ENCODE peak calls at places on chromosomes 6 and 20, in six cellular contexts. F is left ventricle myocardium inferior, G is esophagus squamous epithelium, R is colonic mucosa, T is Peyer's patch, K is tibial artery. U is an unnamed sample. For H3K4me1, the result is how much of the 10 kb centered on the place peaks cover.

GRCh38 chr6:143843689-143844405 is 709 bp downstream of the LTV1 start:
- DNase-seq in F (no peak), G (no peak), R (no peak), T (no peak), K (no peak), U (no peak)

GRCh38 chr6:71602385-71602949 is 283.9 kb upstream of the RIMS1 start:
- DNase-seq in F (no peak), G (no peak), R (no peak), T (no peak), K (no peak), U (no peak)

GRCh38 chr6:84979541-84979940 is 215.1 kb upstream of the TBX18 start:
- DNase-seq in F (no peak), G (no peak), R (no peak), T (no peak), K (no peak), U (no peak)

GRCh38 chr6:72798196-72798595 is 176.3 kb downstream of the KCNQ5 start:
- DNase-seq in F (no peak), G (no peak), R (no peak), T (no peak), K (no peak), U (no peak)

GRCh38 chr6:80438728-80439127 is 332.3 kb downstream of the BCKDHB start:
- DNase-seq in F (no peak), G (no peak), R (no peak), T (no peak), K (no peak), U (no peak)

GRCh38 chr6:82780334-82780733 is 285.3 kb downstream of the UBE3D start:
- DNase-seq in F (no peak), G (no peak), R (no peak), T (no peak), K (no peak), U (no peak)

GRCh38 chr6:133888931-133889556 is at the start of gene TCF21:
- DNase-seq in F (peak), G (no peak), R (peak), T (peak), K (no peak), U (no peak)

GRCh38 chr6:105424177-105424783 is 21.4 kb upstream of the PREP start:
- DNase-seq in F (no peak), G (no peak), R (peak), T (peak), K (peak), U (no peak)

GRCh38 chr6:129638055-129639019 is 71.6 kb downstream of the ARHGAP18 start:
- DNase-seq in F (no peak), G (no peak), R (no peak), T (no peak), K (no peak), U (no peak)

GRCh38 chr20:17522528-17522927 is 8.7 kb downstream of the BFSP1 start:
- DNase-seq in F (no peak), G (no peak), R (no peak), T (no peak), K (no peak), U (no peak)
- H3K4me1 ChIP-seq in F (under half), G (under half), R (under half), T (under half), K (under half), U (under half)

GRCh38 chr20:3316131-3316530 is 77.1 kb upstream of the SLC4A11 start:
- DNase-seq in F (no peak), G (no peak), R (peak), T (no peak), K (peak), U (no peak)
- H3K4me1 ChIP-seq in F (half or more), G (under half), R (under half), T (under half), K (under half), U (under half)

GRCh38 chr20:32977281-32978008 is 26.8 kb downstream of the SUN5 start:
- DNase-seq in F (no peak), G (no peak), R (no peak), T (peak), K (no peak), U (no peak)
- H3K4me1 ChIP-seq in F (under half), G (under half), R (under half), T (under half), K (under half), U (under half)

GRCh38 chr20:62362991-62363919 is 3.9 kb downstream of the LAMA5 start:
- DNase-seq in F (peak), G (no peak), R (no peak), T (no peak), K (no peak), U (peak)

GRCh38 chr20:62360854-62361798 is 6.0 kb downstream of the LAMA5 start:
- DNase-seq in F (peak), G (no peak), R (peak), T (no peak), K (no peak), U (peak)

GRCh38 chr20:62362590-62362940 is 4.5 kb downstream of the LAMA5 start:
- DNase-seq in F (no peak), G (no peak), R (no peak), T (no peak), K (no peak), U (peak)

GRCh38 chr20:62363920-62364851 is 2.9 kb downstream of the LAMA5 start:
- DNase-seq in F (peak), G (no peak), R (no peak), T (no peak), K (no peak), U (peak)

GRCh38 chr20:62361799-62362589 is 5.1 kb downstream of the LAMA5 start:
- DNase-seq in F (peak), G (no peak), R (no peak), T (no peak), K (no peak), U (peak)
- H3K4me1 ChIP-seq in F (half or more), G (half or more), R (under half), T (under half), K (half or more), U (under half)

DNA sequence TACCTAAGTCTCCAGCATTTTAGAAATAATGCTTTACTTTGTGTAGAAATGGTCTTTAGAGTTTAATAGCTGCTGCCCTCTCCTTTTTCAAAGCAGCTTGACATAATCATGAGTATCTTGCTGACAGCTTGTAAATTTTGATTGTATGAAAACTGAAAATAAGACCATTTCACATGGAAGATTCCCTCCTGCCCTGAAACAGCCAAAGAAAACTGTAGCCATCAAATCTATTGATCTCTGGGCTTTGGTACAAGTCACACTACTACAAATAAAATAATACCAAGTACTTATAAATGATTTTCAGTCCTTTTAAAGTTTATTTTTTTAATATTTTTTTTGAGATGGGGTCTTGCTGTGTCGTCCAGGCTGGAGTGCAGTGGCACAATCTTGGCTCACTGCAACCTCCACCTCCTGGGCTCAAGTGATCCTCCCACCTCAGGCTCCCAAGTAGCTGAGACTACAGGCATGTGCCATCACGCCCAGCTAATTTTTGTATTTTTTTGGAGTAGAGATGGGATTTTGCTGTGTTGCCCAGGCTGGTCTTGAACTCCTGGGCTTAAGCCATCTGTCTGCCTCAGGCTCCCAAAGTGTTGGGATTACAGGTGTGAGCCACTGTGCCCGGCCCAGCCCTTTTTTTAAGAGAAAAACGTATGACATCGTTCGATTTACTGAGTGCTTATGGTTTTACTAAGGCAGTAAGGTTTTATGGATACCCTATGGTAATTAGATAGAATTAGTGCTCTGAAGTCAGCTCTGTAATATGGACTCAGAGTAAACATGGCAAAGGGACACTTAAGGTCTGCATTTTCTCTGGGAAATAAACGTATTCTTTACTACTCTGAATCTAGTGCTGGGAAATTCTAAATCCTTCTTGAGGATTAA is 7.0 kb downstream of the PTPN1 start:
- DNase-seq in F (no peak), G (no peak), R (no peak), T (no peak), K (no peak), U (no peak)
- H3K4me1 ChIP-seq in F (half or more), G (half or more), R (under half), T (half or more), K (under half), U (half or more)

GRCh38 chr6:122147291-122147690 is 252.2 kb upstream of the HSF2 start:
- DNase-seq in F (no peak), G (no peak), R (no peak), T (no peak), K (no peak), U (no peak)
- H3K4me1 ChIP-seq in F (under half), G (under half), R (under half), T (under half), K (under half), U (under half)

GRCh38 chr20:25040438-25040831 is 17.5 kb downstream of the ACSS1 start:
- DNase-seq in F (no peak), G (no peak), R (peak), T (no peak), K (peak), U (peak)

GRCh38 chr20:25039697-25040437 is 18.1 kb downstream of the ACSS1 start:
- DNase-seq in F (peak), G (no peak), R (peak), T (peak), K (peak), U (peak)

GRCh38 chr20:25037288-25038102 is 20.4 kb downstream of the ACSS1 start:
- DNase-seq in F (no peak), G (no peak), R (no peak), T (no peak), K (no peak), U (peak)

GRCh38 chr20:25038103-25038410 is 19.9 kb downstream of the ACSS1 start:
- DNase-seq in F (no peak), G (no peak), R (no peak), T (no peak), K (no peak), U (no peak)

GRCh38 chr20:25038591-25039015 is 19.3 kb downstream of the ACSS1 start:
- DNase-seq in F (no peak), G (no peak), R (no peak), T (no peak), K (no peak), U (no peak)
- H3K4me1 ChIP-seq in F (half or more), G (half or more), R (half or more), T (half or more), K (half or more), U (half or more)

GRCh38 chr20:50355593-50356521 is 154.3 kb upstream of the PTPN1 start:
- DNase-seq in F (no peak), G (no peak), R (no peak), T (no peak), K (no peak), U (no peak)

GRCh38 chr20:50354690-50355592 is 155.2 kb upstream of the PTPN1 start:
- DNase-seq in F (no peak), G (no peak), R (no peak), T (peak), K (no peak), U (no peak)

GRCh38 chr20:50350510-50351249 is 159.5 kb upstream of the PTPN1 start:
- DNase-seq in F (no peak), G (no peak), R (no peak), T (no peak), K (no peak), U (no peak)

GRCh38 chr20:50351541-50351940 is 158.6 kb upstream of the PTPN1 start:
- DNase-seq in F (no peak), G (no peak), R (no peak), T (no peak), K (no peak), U (no peak)

DNA sequence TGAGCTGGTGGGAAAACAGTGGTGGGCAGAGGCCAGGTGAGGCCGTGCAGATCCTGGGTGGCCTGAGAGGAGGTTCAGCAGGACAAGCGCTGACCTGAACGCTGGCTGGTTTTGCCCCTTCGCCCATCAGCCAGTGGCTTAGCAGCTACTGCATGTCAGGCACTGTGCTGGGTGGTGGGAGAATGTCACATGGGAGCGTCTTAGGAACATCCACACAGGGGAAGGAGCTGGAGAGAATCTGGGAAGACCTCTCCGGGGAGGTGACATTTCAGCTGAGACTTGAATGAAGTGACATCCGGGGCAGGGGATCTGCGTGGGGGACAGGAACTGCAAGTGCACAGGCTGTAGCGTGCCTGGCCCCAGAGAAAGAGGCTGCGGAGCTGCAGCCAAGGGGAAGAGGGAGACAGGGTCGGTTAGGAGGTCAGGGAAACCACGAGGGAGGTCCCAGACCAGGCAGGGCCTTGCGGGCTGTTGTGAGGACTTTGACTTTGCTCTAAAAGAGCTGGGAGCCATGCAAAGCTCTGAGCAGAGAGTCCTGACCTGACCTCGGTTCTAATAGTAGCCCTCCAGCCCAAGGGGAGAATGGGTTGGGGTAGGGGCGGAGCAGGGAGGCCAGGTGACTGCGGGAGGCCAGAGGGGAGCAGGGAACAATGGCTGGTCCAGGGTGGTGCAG is 156.8 kb upstream of the PTPN1 start:
- DNase-seq in F (peak), G (no peak), R (no peak), T (no peak), K (no peak), U (no peak)
- H3K4me1 ChIP-seq in F (under half), G (under half), R (under half), T (under half), K (under half), U (under half)

GRCh38 chr20:34403908-34404307 is 40.8 kb downstream of the ITCH start:
- DNase-seq in F (no peak), G (no peak), R (no peak), T (no peak), K (no peak), U (no peak)
- H3K4me1 ChIP-seq in F (half or more), G (under half), R (under half), T (under half), K (under half), U (under half)

U was measured in left lung.